ENCODE peak calls at places on chromosomes 2 and 18, in five cellular contexts. Q, A, T, R and D are unnamed samples.

GRCh38 chr2:176157499-176158305 is 595 bp downstream of the HOXD3 start:
- DNase-seq in Q (no peak), A (no peak), T (no peak), R (no peak), D (peak)

GRCh38 chr18:30139631-30140287 is 902.8 kb downstream of the DSC3 start:
- DNase-seq in Q (no peak), A (no peak), T (no peak), R (no peak), D (no peak)

GRCh38 chr18:63844254-63844653 is 43.3 kb upstream of the SERPINB2 start:
- DNase-seq in Q (no peak), A (no peak), T (no peak), R (no peak), D (no peak)

GRCh38 chr2:159285929-159286708 is at the start of gene WDSUB1:
- DNase-seq in Q (peak), A (peak), T (peak), R (peak), D (peak)

GRCh38 chr2:98827625-98828368 is 96.9 kb upstream of the MGAT4A start:
- DNase-seq in Q (no peak), A (no peak), T (no peak), R (no peak), D (no peak)

GRCh38 chr18:46196627-46197243 is 92.5 kb downstream of the HAUS1 start:
- DNase-seq in Q (no peak), A (no peak), T (no peak), R (no peak), D (no peak)

GRCh38 chr2:46266134-46266533 is 31.1 kb upstream of the EPAS1 start:
- DNase-seq in Q (no peak), A (no peak), T (no peak), R (no peak), D (no peak)

GRCh38 chr2:112621792-112622527 is 23.8 kb upstream of the SLC20A1 start:
- DNase-seq in Q (peak), A (no peak), T (no peak), R (no peak), D (no peak)

GRCh38 chr2:30201990-30202389 is 29.3 kb upstream of the LBH start:
- DNase-seq in Q (peak), A (no peak), T (no peak), R (peak), D (no peak)

GRCh38 chr2:146801886-146802285 is 1042.9 kb upstream of the ACVR2A start:
- DNase-seq in Q (no peak), A (no peak), T (no peak), R (no peak), D (no peak)

GRCh38 chr2:64291181-64291580 is 147.0 kb upstream of the PELI1 start:
- DNase-seq in Q (no peak), A (no peak), T (no peak), R (no peak), D (no peak)

GRCh38 chr2:241064008-241064801 is 37.9 kb downstream of the MTERF4 start:
- DNase-seq in Q (peak), A (peak), T (no peak), R (no peak), D (peak)

GRCh38 chr18:33665187-33665586 is 87.2 kb downstream of the ASXL3 start:
- DNase-seq in Q (no peak), A (no peak), T (no peak), R (no peak), D (no peak)

GRCh38 chr2:190881480-190882326 is 1.1 kb downstream of the GLS start:
- DNase-seq in Q (peak), A (peak), T (peak), R (peak), D (peak)

GRCh38 chr2:25215948-25216679 is 47.7 kb upstream of the POMC start:
- DNase-seq in Q (peak), A (peak), T (no peak), R (peak), D (peak)

DNA sequence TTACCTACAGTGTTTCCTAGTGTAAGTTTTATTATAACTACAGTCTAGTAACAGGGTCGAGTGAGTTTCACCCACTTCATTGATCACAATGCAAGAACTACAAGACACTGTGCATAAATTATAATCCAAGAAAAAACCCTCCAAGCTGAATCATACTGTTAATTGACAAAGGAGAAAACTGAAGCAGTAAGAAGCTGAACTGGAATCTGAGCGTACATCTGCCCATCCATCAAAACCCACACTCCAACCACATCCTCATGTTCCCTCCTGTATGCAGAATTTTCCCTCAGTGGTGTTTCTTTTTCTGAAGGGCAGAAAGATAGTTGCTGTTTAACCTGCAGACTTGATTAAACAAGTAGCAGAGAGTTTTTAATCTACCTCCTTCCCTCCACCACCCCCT is 49.5 kb upstream of the KIDINS220 start:
- DNase-seq in Q (no peak), A (no peak), T (no peak), R (no peak), D (no peak)
- H3K27ac ChIP-seq in Q (no peak), A (no peak), T (no peak), R (no peak), D (no peak)

GRCh38 chr2:54772531-54772930 is 49.1 kb downstream of the EML6 start:
- DNase-seq in Q (no peak), A (no peak), T (no peak), R (no peak), D (no peak)

GRCh38 chr2:54773233-54773632 is 49.8 kb downstream of the EML6 start:
- DNase-seq in Q (no peak), A (no peak), T (no peak), R (no peak), D (no peak)

GRCh38 chr2:54775710-54776109 is 52.2 kb downstream of the EML6 start:
- DNase-seq in Q (no peak), A (no peak), T (no peak), R (no peak), D (no peak)

GRCh38 chr2:54772110-54772509 is 48.6 kb downstream of the EML6 start:
- DNase-seq in Q (no peak), A (no peak), T (no peak), R (no peak), D (no peak)

GRCh38 chr2:54773838-54774237 is 50.4 kb downstream of the EML6 start:
- DNase-seq in Q (no peak), A (no peak), T (no peak), R (no peak), D (no peak)
- H3K27ac ChIP-seq in Q (no peak), A (no peak), T (no peak), R (no peak), D (no peak)

GRCh38 chr2:21362101-21362500 is 238.3 kb downstream of the TDRD15 start:
- DNase-seq in Q (no peak), A (no peak), T (no peak), R (no peak), D (no peak)
- H3K27ac ChIP-seq in Q (no peak), A (no peak), T (no peak), R (no peak), D (no peak)

DNA sequence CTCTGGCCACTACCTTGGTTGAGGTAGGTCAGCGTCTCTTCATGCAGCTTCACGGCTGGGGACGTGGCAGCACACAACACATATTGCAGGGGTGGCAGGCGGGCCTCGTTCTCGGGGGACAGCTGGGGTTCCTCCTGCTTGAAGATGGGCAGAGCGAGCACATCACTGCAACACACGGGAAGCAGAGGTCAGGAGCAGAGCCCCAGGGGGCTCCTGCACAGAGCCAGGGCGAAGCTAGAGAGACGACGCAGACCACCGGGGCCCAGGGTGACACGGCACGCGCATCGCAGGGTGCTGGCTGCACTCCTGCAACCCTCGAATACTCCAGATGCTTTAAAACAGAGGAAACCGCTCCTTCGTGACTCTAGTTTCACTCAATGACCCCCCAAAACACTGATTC is 3.9 kb downstream of the TFCP2L1 start:
- DNase-seq in Q (peak), A (no peak), T (no peak), R (no peak), D (no peak)
- H3K27ac ChIP-seq in Q (no peak), A (no peak), T (no peak), R (no peak), D (no peak)

DNA sequence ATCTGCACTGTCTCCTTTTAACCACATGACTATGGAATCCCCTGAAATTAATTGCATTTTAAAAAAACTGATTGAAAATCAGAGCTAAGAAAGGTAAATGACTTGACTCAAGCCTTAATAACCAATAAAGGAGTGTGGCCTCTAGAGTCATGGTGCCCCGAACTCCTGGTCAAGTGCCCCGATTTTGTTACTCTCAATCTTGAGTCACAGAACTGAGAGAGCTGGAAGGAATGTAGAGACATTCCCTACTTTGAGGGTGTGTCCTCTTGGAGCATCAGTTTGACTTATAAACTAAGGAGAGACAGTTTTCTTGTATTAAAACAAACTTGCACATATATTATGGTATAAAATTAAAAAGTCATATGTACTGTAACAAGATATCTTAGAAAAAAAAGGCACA is 2.4 kb downstream of the WDR43 start:
- DNase-seq in Q (no peak), A (no peak), T (no peak), R (no peak), D (no peak)
- H3K27ac ChIP-seq in Q (no peak), A (no peak), T (no peak), R (no peak), D (no peak)

GRCh38 chr18:8615397-8616025 is 6.3 kb downstream of the RAB12 start:
- DNase-seq in Q (peak), A (no peak), T (no peak), R (peak), D (no peak)

GRCh38 chr18:8617907-8618306 is 8.7 kb downstream of the RAB12 start:
- DNase-seq in Q (no peak), A (no peak), T (no peak), R (no peak), D (no peak)

GRCh38 chr18:8616026-8616401 is 6.8 kb downstream of the RAB12 start:
- DNase-seq in Q (no peak), A (no peak), T (no peak), R (no peak), D (no peak)

GRCh38 chr18:8611916-8612576 is 2.8 kb downstream of the RAB12 start:
- DNase-seq in Q (no peak), A (no peak), T (no peak), R (no peak), D (no peak)

GRCh38 chr18:8614875-8615274 is 5.6 kb downstream of the RAB12 start:
- DNase-seq in Q (no peak), A (no peak), T (no peak), R (no peak), D (no peak)
- H3K27ac ChIP-seq in Q (peak), A (no peak), T (peak), R (peak), D (no peak)

GRCh38 chr2:224133387-224133786 is 94.3 kb upstream of the SERPINE2 start:
- DNase-seq in Q (no peak), A (no peak), T (no peak), R (no peak), D (no peak)

GRCh38 chr2:224136394-224136793 is 97.3 kb upstream of the SERPINE2 start:
- DNase-seq in Q (no peak), A (no peak), T (no peak), R (no peak), D (no peak)

GRCh38 chr2:224134003-224134734 is 95.1 kb upstream of the SERPINE2 start:
- DNase-seq in Q (no peak), A (no peak), T (no peak), R (no peak), D (no peak)

GRCh38 chr2:224137208-224137607 is 98.1 kb upstream of the SERPINE2 start:
- DNase-seq in Q (no peak), A (no peak), T (no peak), R (no peak), D (no peak)

DNA sequence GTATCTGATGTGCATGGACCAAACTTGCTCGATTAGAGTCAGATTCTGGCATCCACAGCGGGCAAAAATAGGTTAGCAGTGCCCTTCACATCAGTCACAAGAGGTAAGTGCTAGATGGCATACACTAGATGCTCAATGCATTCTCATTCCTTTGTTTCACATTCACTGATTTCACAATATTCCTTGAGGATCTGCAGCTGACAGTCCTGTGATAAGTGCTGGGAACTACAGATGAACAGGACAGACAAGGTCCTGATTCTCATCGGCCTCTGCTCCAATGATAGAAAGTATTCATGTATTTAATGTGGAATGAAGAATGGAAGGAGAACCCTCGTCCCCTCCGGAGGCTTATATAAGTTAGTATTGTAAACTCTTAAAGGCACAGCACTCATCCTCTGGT is 96.8 kb upstream of the SERPINE2 start:
- DNase-seq in Q (no peak), A (no peak), T (no peak), R (no peak), D (no peak)
- H3K27ac ChIP-seq in Q (no peak), A (no peak), T (no peak), R (no peak), D (no peak)

GRCh38 chr2:135182190-135182589 is 130.1 kb downstream of the RAB3GAP1 start:
- DNase-seq in Q (no peak), A (no peak), T (no peak), R (no peak), D (no peak)
- H3K27ac ChIP-seq in Q (no peak), A (no peak), T (peak), R (no peak), D (no peak)

GRCh38 chr2:179107179-179107541 is 57.2 kb upstream of the CCDC141 start:
- DNase-seq in Q (no peak), A (no peak), T (no peak), R (no peak), D (no peak)

GRCh38 chr2:179104736-179105135 is 54.8 kb upstream of the CCDC141 start:
- DNase-seq in Q (no peak), A (no peak), T (no peak), R (no peak), D (no peak)

GRCh38 chr2:179106342-179107178 is 56.6 kb upstream of the CCDC141 start:
- DNase-seq in Q (peak), A (no peak), T (no peak), R (peak), D (no peak)

GRCh38 chr2:179107737-179108136 is 57.8 kb upstream of the CCDC141 start:
- DNase-seq in Q (no peak), A (no peak), T (no peak), R (no peak), D (no peak)
- H3K27ac ChIP-seq in Q (no peak), A (no peak), T (peak), R (peak), D (no peak)